ENCODE peak calls at places on chromosomes 11 and 22, in five cellular contexts. L, Y, U, T and I are unnamed samples.

GRCh38 chr11:84899740-84900139 is 727.4 kb downstream of the DLG2 start:
- DNase-seq in L (no peak), Y (no peak), U (peak; percentile 58), T (no peak), I (no peak)

GRCh38 chr11:36672815-36673450 is 74.9 kb upstream of the RAG2 start:
- DNase-seq in L (no peak), Y (no peak), U (no peak), T (peak; percentile 64), I (no peak)

GRCh38 chr11:102666331-102666957 is 39.1 kb downstream of the MMP27 start:
- DNase-seq in L (no peak), Y (no peak), U (peak; percentile 57), T (peak; percentile 67), I (no peak)

GRCh38 chr11:82936261-82936660 is 34.7 kb downstream of the DDIAS start:
- DNase-seq in L (no peak), Y (no peak), U (no peak), T (peak; percentile 81), I (no peak)

GRCh38 chr11:1717745-1718144 is 20.8 kb downstream of the KRTAP5-6 start:
- DNase-seq in L (no peak), Y (no peak), U (no peak), T (no peak), I (no peak)

GRCh38 chr11:15471028-15471708 is 356.4 kb downstream of the INSC start:
- DNase-seq in L (no peak), Y (no peak), U (no peak), T (no peak), I (no peak)

GRCh38 chr11:109422755-109423113 is 744 bp downstream of the C11orf87 start:
- DNase-seq in L (no peak), Y (no peak), U (no peak), T (peak; percentile 26), I (no peak)

GRCh38 chr11:130163346-130164220 is 4.0 kb downstream of the ST14 start:
- DNase-seq in L (no peak), Y (no peak), U (no peak), T (no peak), I (no peak)

GRCh38 chr11:111766834-111767142 is 599 bp upstream of the PPP2R1B start:
- DNase-seq in L (no peak), Y (no peak), U (no peak), T (no peak), I (no peak)

GRCh38 chr11:2645779-2646118 is 54.0 kb downstream of the KCNQ1OT1 start:
- DNase-seq in L (no peak), Y (no peak), U (no peak), T (no peak), I (no peak)

GRCh38 chr11:73939096-73939495 is 11.7 kb upstream of the DNAJB13 start:
- DNase-seq in L (no peak), Y (no peak), U (no peak), T (no peak), I (no peak)

GRCh38 chr11:78039919-78040671 is 17.0 kb upstream of the KCTD14 start:
- DNase-seq in L (no peak), Y (no peak), U (no peak), T (peak; percentile 91), I (no peak)

GRCh38 chr11:94734563-94735275 is 33.4 kb upstream of the AMOTL1 start:
- DNase-seq in L (no peak), Y (peak; percentile 60), U (peak; percentile 94), T (no peak), I (no peak)

GRCh38 chr11:2390871-2391662 is 9.5 kb upstream of the TSSC4 start:
- DNase-seq in L (no peak), Y (peak; percentile 56), U (no peak), T (peak; percentile 50), I (no peak)

GRCh38 chr11:110069158-110069737 is 23.9 kb upstream of the ZC3H12C start:
- DNase-seq in L (no peak), Y (no peak), U (no peak), T (peak; percentile 78), I (no peak)

GRCh38 chr11:65446446-65447277 is 24.1 kb downstream of the NEAT1 start:
- DNase-seq in L (peak; percentile 44), Y (no peak), U (peak; percentile 52), T (peak; percentile 62), I (no peak)

DNA sequence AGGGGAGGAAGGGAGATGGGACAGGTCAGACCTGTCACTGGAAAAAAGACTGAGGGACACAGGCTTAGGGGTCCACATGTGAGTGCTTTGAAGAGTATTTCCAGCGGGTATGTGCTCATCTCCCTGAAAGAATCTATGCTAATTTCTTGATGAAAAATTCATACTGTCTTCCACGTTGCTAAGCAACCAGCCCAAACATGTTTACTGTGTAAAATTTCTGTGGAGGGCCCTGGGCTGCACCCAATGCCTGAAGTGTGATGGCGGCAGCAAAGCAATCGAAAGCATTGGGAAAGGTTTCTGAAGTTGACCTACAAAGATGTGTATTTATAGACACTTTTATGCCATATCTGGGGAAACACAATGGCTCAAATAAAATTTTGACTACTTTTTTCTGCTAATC is 7.4 kb downstream of the SYT13 start:
- DNase-seq in L (no peak), Y (no peak), U (no peak), T (no peak), I (no peak)
- H3K27ac ChIP-seq in L (no peak overlapping the region), Y (no peak overlapping the region), U (no peak overlapping the region), T (no peak overlapping the region), I (no peak overlapping the region)

GRCh38 chr11:117492578-117493251 is 165.1 kb downstream of the CEP164 start:
- DNase-seq in L (no peak), Y (peak; percentile 33), U (peak; percentile 92), T (no peak), I (no peak)
- H3K4me3 ChIP-seq in L (no peak overlapping the region), Y (no peak overlapping the region), U (no peak overlapping the region), T (no peak overlapping the region), I (no peak overlapping the region)

GRCh38 chr22:30324008-30324730 is 2.6 kb downstream of the TBC1D10A start:
- DNase-seq in L (peak; percentile 63), Y (no peak), U (no peak), T (peak; percentile 51), I (no peak)

GRCh38 chr22:30327864-30328345 is 1.2 kb upstream of the TBC1D10A start:
- DNase-seq in L (no peak), Y (no peak), U (peak; percentile 77), T (no peak), I (no peak)

GRCh38 chr22:30325724-30326703 is 727 bp downstream of the TBC1D10A start:
- DNase-seq in L (peak; percentile 60), Y (no peak), U (peak; percentile 66), T (no peak), I (peak; percentile 35)

GRCh38 chr22:30326704-30327362 is at the start of gene TBC1D10A:
- DNase-seq in L (peak; percentile 96), Y (peak; percentile 90), U (peak; percentile 98), T (peak; percentile 94), I (peak; percentile 92)

GRCh38 chr22:30325065-30325720 is 1.5 kb downstream of the TBC1D10A start:
- DNase-seq in L (no peak), Y (no peak), U (peak; percentile 61), T (peak; percentile 85), I (no peak)
- H3K27ac ChIP-seq in L (peak overlapping the region; percentile 67), Y (no peak overlapping the region), U (no peak overlapping the region), T (peak overlapping the region; percentile 9), I (peak overlapping the region; percentile 69)

GRCh38 chr22:24444729-24445466 is 17.5 kb downstream of the ADORA2A start:
- DNase-seq in L (no peak), Y (no peak), U (no peak), T (no peak), I (no peak)

GRCh38 chr22:24444251-24444650 is 16.9 kb downstream of the ADORA2A start:
- DNase-seq in L (no peak), Y (no peak), U (no peak), T (no peak), I (no peak)

GRCh38 chr22:24443668-24444067 is 16.3 kb downstream of the ADORA2A start:
- DNase-seq in L (no peak), Y (no peak), U (peak; percentile 24), T (no peak), I (no peak)

GRCh38 chr22:24445481-24446290 is 18.3 kb downstream of the ADORA2A start:
- DNase-seq in L (no peak), Y (no peak), U (peak; percentile 70), T (no peak), I (no peak)

DNA sequence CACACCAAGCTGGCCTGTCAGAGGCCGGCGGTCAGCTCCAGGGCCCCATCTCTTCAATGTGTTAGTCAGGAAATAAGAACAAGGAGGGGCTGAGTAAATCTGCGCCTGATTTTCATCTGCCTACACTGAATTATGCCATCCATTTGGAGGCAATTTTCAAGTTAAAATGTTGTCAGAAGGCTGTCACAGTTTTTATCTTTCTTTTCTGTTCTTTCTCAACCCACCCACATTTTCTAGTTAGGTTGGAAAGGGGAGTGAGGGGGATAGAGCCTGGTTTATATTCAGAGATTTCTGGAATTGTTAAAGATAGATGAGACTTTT is 18.9 kb downstream of the ADORA2A start:
- DNase-seq in L (no peak), Y (no peak), U (no peak), T (no peak), I (no peak)
- H3K4me3 ChIP-seq in L (no peak overlapping the region), Y (no peak overlapping the region), U (no peak overlapping the region), T (no peak overlapping the region), I (no peak overlapping the region)

GRCh38 chr22:38843716-38844660 is at the start of gene NPTXR:
- DNase-seq in L (peak; percentile 60), Y (no peak), U (peak; percentile 83), T (peak; percentile 43), I (peak; percentile 37)
- H3K27ac ChIP-seq in L (no peak within 1 kb of the TSS), Y (no peak within 1 kb of the TSS), U (no peak within 1 kb of the TSS), T (no peak within 1 kb of the TSS), I (no peak within 1 kb of the TSS)